ENCODE peak calls at places on chromosomes 5 and 9, in four cellular contexts. R, P, Z and N are unnamed samples.

GRCh38 chr9:5361326-5362005 is 21.8 kb upstream of the RLN1 start:
- DNase-seq in Z (no peak), R (no peak), P (no peak), N (no peak)

GRCh38 chr5:122885891-122886290 is 40.5 kb downstream of the SNX24 start:
- DNase-seq in Z (no peak), P (no peak), R (no peak), N (no peak)

GRCh38 chr5:17436766-17437221 is 61.2 kb upstream of the TAF11L2 start:
- DNase-seq in P (no peak), Z (no peak), R (no peak), N (no peak)

GRCh38 chr5:27026059-27026458 is 12.3 kb downstream of the CDH9 start:
- DNase-seq in R (no peak), Z (no peak), P (no peak), N (no peak)

GRCh38 chr5:142290574-142291299 is 34.1 kb downstream of the SPRY4 start:
- DNase-seq in R (no peak), Z (peak), P (no peak), N (no peak)

GRCh38 chr9:34863426-34863825 is 94.7 kb upstream of the PHF24 start:
- DNase-seq in Z (no peak), P (no peak), R (no peak), N (no peak)

GRCh38 chr5:58828145-58828544 is 245.3 kb downstream of the RAB3C start:
- DNase-seq in Z (no peak), R (no peak), P (no peak), N (no peak)

GRCh38 chr5:10699987-10700386 is 61.0 kb downstream of the DAP start:
- DNase-seq in Z (no peak), P (no peak), R (no peak), N (no peak)

GRCh38 chr5:74943905-74944304 is 77.7 kb upstream of the FAM169A start:
- DNase-seq in P (no peak), R (no peak), Z (no peak), N (no peak)

GRCh38 chr5:60929024-60929423 is 15.8 kb downstream of the ERCC8 start:
- DNase-seq in P (no peak), Z (no peak), R (no peak), N (no peak)

GRCh38 chr5:68299105-68299504 is 83.5 kb downstream of the PIK3R1 start:
- DNase-seq in P (no peak), R (no peak), Z (no peak), N (no peak)

GRCh38 chr9:125538092-125538473 is 168.9 kb downstream of the MAPKAP1 start:
- DNase-seq in R (peak), P (no peak), Z (no peak), N (no peak)

GRCh38 chr9:93167838-93168237 is 16.1 kb upstream of the WNK2 start:
- DNase-seq in Z (no peak), R (no peak), P (no peak), N (no peak)

GRCh38 chr9:77021289-77021927 is 2.0 kb downstream of the FOXB2 start:
- DNase-seq in P (no peak), R (no peak), Z (peak), N (no peak)

GRCh38 chr5:35963381-35963843 is 25.0 kb upstream of the CAPSL start:
- DNase-seq in Z (peak), P (no peak), R (no peak), N (no peak)

GRCh38 chr9:132632426-132632825 is 37.4 kb downstream of the DDX31 start:
- DNase-seq in Z (no peak), R (no peak), P (no peak), N (no peak)

GRCh38 chr5:60842859-60843692 is 993 bp downstream of the ELOVL7 start:
- DNase-seq in Z (peak), P (no peak), R (no peak), N (no peak)

GRCh38 chr5:62190931-62191330 is 115.1 kb upstream of the KIF2A start:
- DNase-seq in P (no peak), R (no peak), Z (no peak), N (no peak)

GRCh38 chr9:36290996-36291395 is 32.7 kb upstream of the GNE start:
- DNase-seq in Z (no peak), P (no peak), R (no peak), N (no peak)

GRCh38 chr5:168292783-168293696 is 1.6 kb downstream of the WWC1 start:
- DNase-seq in Z (peak), R (no peak), P (no peak), N (no peak)

GRCh38 chr5:168298949-168299348 is 7.5 kb downstream of the WWC1 start:
- DNase-seq in Z (no peak), P (no peak), R (no peak), N (no peak)

GRCh38 chr5:168291961-168292782 is 727 bp downstream of the WWC1 start:
- DNase-seq in Z (peak), R (no peak), P (no peak), N (no peak)

GRCh38 chr5:168296687-168297086 is 5.2 kb downstream of the WWC1 start:
- DNase-seq in P (no peak), R (no peak), Z (no peak), N (no peak)

GRCh38 chr5:168295574-168296201 is 4.2 kb downstream of the WWC1 start:
- DNase-seq in R (no peak), Z (peak), P (no peak), N (no peak)
- TF ChIP-seq POLR2AphosphoS5 in R (no peak), Z (peak), P (no peak), N (no peak)

DNA sequence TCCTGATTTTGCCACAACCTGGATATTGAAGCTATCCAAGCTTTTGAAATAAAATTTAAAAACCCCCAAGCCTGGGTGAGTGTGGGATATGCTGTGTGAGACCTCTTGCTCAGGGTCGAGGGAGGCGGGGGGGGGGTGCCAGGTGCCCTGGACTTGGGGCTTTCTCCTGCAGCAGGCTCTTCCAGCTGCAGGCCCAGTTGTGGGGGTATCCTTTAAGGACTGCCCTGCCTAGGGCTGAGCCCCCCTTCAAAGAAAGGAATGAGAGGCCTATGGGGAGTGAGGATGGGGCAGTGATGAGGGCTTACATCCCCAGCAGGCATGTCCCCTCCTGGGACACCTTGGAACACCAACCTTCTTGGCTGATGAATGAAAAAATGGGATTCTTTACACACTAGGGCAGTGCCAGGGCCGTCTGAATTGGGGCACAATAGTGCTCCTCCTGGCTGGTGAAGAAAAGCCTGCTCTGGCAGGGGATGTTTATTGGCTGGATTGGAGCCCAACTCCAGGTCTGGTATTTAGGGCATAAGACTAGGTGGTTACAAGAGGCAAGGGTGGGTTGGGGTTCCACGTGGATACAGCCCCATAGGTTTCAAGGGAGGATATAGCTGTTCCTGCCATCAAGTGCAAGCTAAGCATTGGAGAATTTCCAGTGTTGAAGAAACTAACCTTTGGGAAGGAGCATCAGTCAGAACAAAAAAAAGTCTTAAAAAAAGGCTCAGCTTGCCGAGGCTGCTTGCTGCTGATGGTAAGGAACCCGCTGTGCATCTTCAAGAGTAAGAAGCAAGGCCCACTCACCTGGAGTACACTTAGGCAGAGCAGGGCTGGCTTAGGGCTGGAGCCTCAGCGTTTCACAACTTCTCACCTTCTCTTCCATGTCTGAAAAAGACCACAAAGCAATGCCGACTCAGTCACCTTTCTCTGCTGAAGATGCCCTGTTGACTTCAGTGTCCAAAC is 7.0 kb downstream of the HNRNPAB start:
- DNase-seq in Z (no peak), P (no peak), R (no peak), N (no peak)
- TF ChIP-seq POLR2AphosphoS5 in Z (no peak), P (peak), R (no peak), N (peak)

GRCh38 chr9:137580209-137580957 is 1.7 kb upstream of the DPH7 start:
- DNase-seq in P (no peak), Z (no peak), R (no peak), N (no peak)

GRCh38 chr9:137575725-137576411 is 2.9 kb downstream of the DPH7 start:
- DNase-seq in Z (no peak), P (no peak), R (no peak), N (no peak)

GRCh38 chr9:137580958-137581331 is 2.2 kb upstream of the DPH7 start:
- DNase-seq in P (no peak), R (no peak), Z (no peak), N (no peak)

GRCh38 chr9:137579259-137579604 is 507 bp upstream of the DPH7 start:
- DNase-seq in Z (no peak), R (no peak), P (no peak), N (no peak)

GRCh38 chr9:137578518-137579258 is at the start of gene DPH7:
- DNase-seq in Z (peak), P (peak), R (peak), N (peak)
- TF ChIP-seq POLR2AphosphoS5 in Z (peak), P (no peak), R (peak), N (peak)

GRCh38 chr9:78905387-78905786 is 608.5 kb downstream of the PSAT1 start:
- DNase-seq in Z (no peak), R (no peak), P (no peak), N (no peak)

GRCh38 chr9:78903581-78903980 is 606.7 kb downstream of the PSAT1 start:
- DNase-seq in R (no peak), Z (no peak), P (no peak), N (no peak)

GRCh38 chr9:78904686-78905085 is 607.8 kb downstream of the PSAT1 start:
- DNase-seq in P (no peak), Z (no peak), R (no peak), N (no peak)

GRCh38 chr9:78909566-78909965 is 612.6 kb downstream of the PSAT1 start:
- DNase-seq in P (no peak), R (no peak), Z (no peak), N (no peak)

GRCh38 chr9:78906356-78906755 is 609.4 kb downstream of the PSAT1 start:
- DNase-seq in P (no peak), Z (no peak), R (no peak), N (no peak)
- TF ChIP-seq POLR2AphosphoS5 in P (no peak), Z (no peak), R (no peak), N (no peak)

GRCh38 chr9:98118640-98119601 is at the start of gene TRIM14:
- DNase-seq in P (peak), Z (peak), R (peak), N (peak)
- TF ChIP-seq POLR2AphosphoS5 in P (peak), Z (peak), R (peak), N (no peak)

GRCh38 chr5:84290673-84291072 is 94.0 kb downstream of the EDIL3 start:
- DNase-seq in R (no peak), Z (no peak), P (no peak), N (no peak)

GRCh38 chr5:84290161-84290560 is 94.5 kb downstream of the EDIL3 start:
- DNase-seq in R (no peak), P (no peak), Z (no peak), N (no peak)

GRCh38 chr5:84292788-84293653 is 91.7 kb downstream of the EDIL3 start:
- DNase-seq in R (no peak), Z (no peak), P (no peak), N (no peak)

GRCh38 chr5:84287964-84288363 is 96.7 kb downstream of the EDIL3 start:
- DNase-seq in R (peak), Z (no peak), P (no peak), N (no peak)

GRCh38 chr5:84292000-84292642 is 92.6 kb downstream of the EDIL3 start:
- DNase-seq in R (no peak), P (no peak), Z (no peak), N (no peak)
- TF ChIP-seq POLR2AphosphoS5 in R (no peak), P (no peak), Z (no peak), N (no peak)

GRCh38 chr5:150765789-150766149 is 7.0 kb upstream of the DCTN4 start:
- DNase-seq in P (no peak), R (no peak), Z (no peak), N (no peak)

GRCh38 chr5:150762216-150762615 is 3.4 kb upstream of the DCTN4 start:
- DNase-seq in Z (no peak), P (no peak), R (no peak), N (no peak)

GRCh38 chr5:150765019-150765788 is 6.4 kb upstream of the DCTN4 start:
- DNase-seq in Z (no peak), R (no peak), P (no peak), N (no peak)

GRCh38 chr5:150764530-150764929 is 5.7 kb upstream of the DCTN4 start:
- DNase-seq in P (no peak), R (no peak), Z (no peak), N (no peak)

GRCh38 chr5:150763023-150763793 is 4.4 kb upstream of the DCTN4 start:
- DNase-seq in P (no peak), R (no peak), Z (peak), N (no peak)
- TF ChIP-seq POLR2AphosphoS5 in P (no peak), R (no peak), Z (no peak), N (no peak)

DNA sequence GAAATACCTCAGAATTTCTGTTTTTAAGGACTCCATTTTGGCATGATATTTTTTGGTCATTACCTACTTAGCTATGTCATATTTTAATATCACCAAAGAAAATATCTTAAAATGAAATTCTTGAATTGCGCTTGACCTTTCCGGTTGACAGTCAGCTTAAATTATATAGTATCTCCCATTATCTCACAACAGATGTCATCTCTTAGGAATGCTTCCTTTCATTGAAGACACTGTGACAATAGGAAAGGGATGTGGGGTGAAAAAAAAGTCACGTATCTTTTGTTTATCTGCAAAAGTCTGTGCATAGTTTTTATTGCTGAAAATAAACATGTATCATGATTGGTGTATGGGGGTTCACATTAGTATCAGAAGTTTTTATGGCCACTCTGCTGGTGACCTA is 105.8 kb downstream of the INVS start:
- DNase-seq in Z (no peak), R (no peak), P (no peak), N (no peak)
- TF ChIP-seq POLR2AphosphoS5 in Z (no peak), R (no peak), P (no peak), N (no peak)

GRCh38 chr9:20683351-20684034 is 566 bp upstream of the FOCAD start:
- DNase-seq in Z (peak), P (peak), R (peak), N (peak)
- TF ChIP-seq POLR2AphosphoS5 in Z (no peak), P (no peak), R (no peak), N (no peak)

DNA sequence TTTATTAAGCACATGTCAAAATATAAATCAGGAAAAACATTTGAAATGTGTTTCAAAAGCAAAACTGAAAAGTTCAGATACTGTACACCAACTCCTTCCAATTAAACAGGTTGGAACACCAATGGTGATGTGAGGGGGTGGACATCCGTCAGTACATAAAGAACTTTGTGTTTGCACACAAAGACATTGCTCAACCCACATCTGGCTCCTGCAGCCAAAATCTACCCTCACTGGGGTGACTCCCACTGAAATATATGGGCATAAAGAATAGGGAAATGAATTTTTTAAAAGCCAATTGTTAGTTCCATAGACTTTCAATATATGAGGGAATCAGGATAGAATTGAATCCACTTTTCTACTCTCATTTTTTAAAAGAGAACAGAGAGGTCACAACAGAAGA is 63.9 kb downstream of the MEGF9 start:
- DNase-seq in R (no peak), Z (no peak), P (no peak), N (no peak)
- TF ChIP-seq POLR2AphosphoS5 in R (no peak), Z (no peak), P (no peak), N (no peak)